ENCODE peak calls at places on chromosome 2, in seven cellular contexts. B, Z, S, T, F, E and K are unnamed samples.

GRCh38 chr2:69766014-69766413 is 24.1 kb downstream of the ANXA4 start:
- DNase-seq in B (no peak), Z (no peak), S (no peak), T (no peak), F (no peak), E (no peak), K (no peak)

GRCh38 chr2:232322560-232323327 is 55.8 kb upstream of the ALPP start:
- DNase-seq in B (no peak), Z (no peak), S (no peak), T (no peak), F (no peak), E (no peak), K (no peak)

GRCh38 chr2:20623741-20624155 is 27.1 kb downstream of the HS1BP3 start:
- DNase-seq in B (no peak), Z (no peak), S (no peak), T (no peak), F (no peak), E (no peak), K (no peak)

GRCh38 chr2:231666171-231667095 is 41.9 kb upstream of the PTMA start:
- DNase-seq in B (peak), Z (peak), S (peak), T (peak), F (peak), E (peak), K (peak)

GRCh38 chr2:52386433-52386832 is 1354.5 kb upstream of the NRXN1 start:
- DNase-seq in B (no peak), Z (no peak), S (no peak), T (no peak), F (no peak), E (no peak), K (no peak)

GRCh38 chr2:40528564-40528963 is 76.7 kb upstream of the SLC8A1 start:
- DNase-seq in B (no peak), Z (no peak), S (no peak), T (no peak), F (no peak), E (no peak), K (no peak)

GRCh38 chr2:232506713-232507112 is 13.5 kb upstream of the PRSS56 start:
- DNase-seq in B (no peak), Z (peak), S (no peak), T (no peak), F (no peak), E (no peak), K (no peak)

GRCh38 chr2:109614715-109615636 is 812 bp downstream of the SOWAHC start:
- DNase-seq in B (no peak), Z (peak), S (no peak), T (no peak), F (peak), E (no peak), K (no peak)

GRCh38 chr2:25349397-25349796 is 7.7 kb upstream of the DNMT3A start:
- DNase-seq in B (no peak), Z (no peak), S (no peak), T (no peak), F (no peak), E (no peak), K (no peak)

GRCh38 chr2:136362676-136363390 is 244.9 kb upstream of the CXCR4 start:
- DNase-seq in B (no peak), Z (no peak), S (no peak), T (no peak), F (no peak), E (no peak), K (no peak)

GRCh38 chr2:97739893-97740245 is 26.5 kb downstream of the ZAP70 start:
- DNase-seq in B (no peak), Z (no peak), S (no peak), T (no peak), F (no peak), E (no peak), K (no peak)
- TF ChIP-seq POLR2AphosphoS5 in B (no peak), Z (no peak), S (no peak), T (no peak), F (no peak), E (no peak), K (no peak)

DNA sequence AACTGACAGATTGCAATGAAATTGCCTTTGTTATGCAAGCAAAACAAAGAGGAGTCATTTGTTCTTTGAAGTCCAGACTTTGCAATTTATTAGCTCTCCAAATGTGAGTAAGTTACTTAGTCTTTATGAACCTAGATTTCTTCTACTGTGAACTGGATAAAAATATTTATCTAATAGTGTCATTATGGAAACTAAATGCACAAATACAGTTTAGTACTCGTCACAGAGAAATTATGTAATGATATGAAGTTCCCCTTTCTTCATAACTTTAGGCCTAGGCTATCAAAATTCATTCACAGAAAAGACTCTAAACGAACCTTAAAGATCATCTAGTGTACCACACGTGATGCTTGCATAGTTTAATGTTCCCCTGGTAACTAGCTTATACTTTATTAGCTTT is 45.2 kb upstream of the ITPRID2 start:
- DNase-seq in B (no peak), Z (no peak), S (no peak), T (no peak), F (no peak), E (no peak), K (no peak)
- H3K27ac ChIP-seq in B (no peak), Z (no peak), S (no peak), T (no peak), F (no peak), E (no peak), K (no peak)

DNA sequence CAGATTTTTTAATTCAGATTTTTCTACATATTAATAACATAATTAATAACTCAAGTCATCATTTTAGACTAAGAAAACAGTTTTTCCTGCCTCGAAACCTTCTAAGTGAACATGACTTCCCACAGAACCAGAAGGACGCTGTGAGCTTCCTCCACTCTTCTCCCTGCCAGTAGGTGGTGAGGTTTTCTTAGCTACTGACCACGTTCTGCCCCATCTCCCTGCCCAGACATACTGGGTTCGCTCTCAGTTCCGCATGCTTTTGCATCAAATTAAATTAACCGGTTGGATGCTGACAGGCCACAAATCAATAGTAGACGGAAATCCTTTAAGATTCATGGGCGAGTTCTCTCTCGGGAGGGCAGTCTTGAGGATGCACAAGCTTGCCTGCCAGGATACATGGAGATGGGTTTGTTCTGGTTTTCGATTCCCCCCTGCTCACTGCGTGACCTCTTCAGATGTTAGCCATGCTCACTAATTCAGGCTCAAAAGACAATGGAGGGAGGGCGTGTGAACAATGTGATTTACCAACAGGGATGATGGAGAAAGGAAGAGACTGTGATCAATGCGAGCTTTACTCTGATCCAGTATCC is 375.9 kb downstream of the EIPR1 start:
- DNase-seq in B (no peak), Z (no peak), S (no peak), T (no peak), F (no peak), E (no peak), K (peak)
- TF ChIP-seq SIN3A in B (no peak), Z (no peak), S (no peak), T (no peak), F (no peak), E (no peak), K (no peak)

GRCh38 chr2:217816396-217816869 is 186.4 kb downstream of the TNS1 start:
- DNase-seq in B (no peak), Z (peak), S (no peak), T (no peak), F (no peak), E (no peak), K (no peak)

GRCh38 chr2:217820904-217821303 is 181.9 kb downstream of the TNS1 start:
- DNase-seq in B (no peak), Z (no peak), S (no peak), T (no peak), F (no peak), E (no peak), K (no peak)

GRCh38 chr2:217820066-217820819 is 182.6 kb downstream of the TNS1 start:
- DNase-seq in B (no peak), Z (no peak), S (no peak), T (no peak), F (no peak), E (no peak), K (no peak)

GRCh38 chr2:217818293-217818850 is 184.4 kb downstream of the TNS1 start:
- DNase-seq in B (no peak), Z (no peak), S (no peak), T (no peak), F (no peak), E (no peak), K (no peak)

DNA sequence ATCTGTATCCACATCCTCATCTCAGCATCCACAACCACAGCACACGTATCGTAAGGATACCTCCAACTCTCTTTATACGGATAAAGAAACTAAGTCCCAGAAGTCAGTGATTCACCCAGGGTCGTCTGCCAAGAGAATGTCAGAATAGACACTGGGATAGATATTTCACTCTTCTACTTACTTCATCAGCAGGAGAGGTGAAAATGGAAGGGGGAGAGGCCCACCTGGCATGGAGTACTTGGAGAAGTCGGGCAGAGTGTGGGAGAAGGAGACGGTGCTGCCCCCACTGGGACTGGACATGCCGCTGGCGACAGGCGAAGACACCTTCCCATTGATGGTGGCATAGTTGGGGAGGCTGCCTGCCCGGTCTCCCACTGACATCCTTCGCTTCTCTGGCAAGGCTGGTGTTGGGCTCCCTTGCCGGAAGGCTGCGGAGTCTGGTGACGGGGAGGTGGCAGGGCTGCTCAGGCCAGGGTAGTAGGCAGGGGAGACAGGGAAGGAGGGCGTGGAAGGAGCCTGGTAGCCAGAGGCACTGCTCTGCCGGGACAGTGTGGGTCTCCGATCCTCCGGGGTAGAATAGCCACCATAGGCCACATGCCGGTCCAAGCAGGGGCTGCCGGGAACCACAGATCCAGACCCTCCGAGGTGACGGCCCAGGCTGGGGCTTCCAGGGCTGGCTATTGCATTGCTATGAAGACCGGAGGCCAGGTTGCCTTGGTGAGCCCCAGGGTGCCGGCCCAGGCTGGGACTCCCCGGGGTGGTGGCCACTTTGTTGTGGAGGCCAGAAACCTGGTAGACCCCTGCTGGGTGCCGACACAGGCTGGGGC is 185.1 kb downstream of the TNS1 start:
- DNase-seq in B (no peak), Z (no peak), S (no peak), T (no peak), F (no peak), E (no peak), K (no peak)
- TF ChIP-seq POLR2AphosphoS5 in B (no peak), Z (no peak), S (no peak), T (no peak), F (no peak), E (no peak), K (no peak)

GRCh38 chr2:85890522-85891176 is 1.9 kb upstream of the ST3GAL5 start:
- DNase-seq in B (no peak), Z (no peak), S (no peak), T (no peak), F (no peak), E (peak), K (no peak)
- H3K27ac ChIP-seq in B (no peak), Z (no peak), S (no peak), T (no peak), F (no peak), E (peak), K (no peak)

GRCh38 chr2:64325852-64326577 is 127.9 kb upstream of the LGALSL start:
- DNase-seq in B (no peak), Z (no peak), S (peak), T (no peak), F (peak), E (no peak), K (no peak)

GRCh38 chr2:64326578-64327050 is 127.3 kb upstream of the LGALSL start:
- DNase-seq in B (no peak), Z (no peak), S (no peak), T (no peak), F (peak), E (no peak), K (no peak)

GRCh38 chr2:64327129-64327509 is 126.8 kb upstream of the LGALSL start:
- DNase-seq in B (no peak), Z (no peak), S (no peak), T (no peak), F (peak), E (no peak), K (no peak)

GRCh38 chr2:64324746-64325410 is 129.1 kb upstream of the LGALSL start:
- DNase-seq in B (no peak), Z (no peak), S (no peak), T (no peak), F (no peak), E (no peak), K (no peak)

DNA sequence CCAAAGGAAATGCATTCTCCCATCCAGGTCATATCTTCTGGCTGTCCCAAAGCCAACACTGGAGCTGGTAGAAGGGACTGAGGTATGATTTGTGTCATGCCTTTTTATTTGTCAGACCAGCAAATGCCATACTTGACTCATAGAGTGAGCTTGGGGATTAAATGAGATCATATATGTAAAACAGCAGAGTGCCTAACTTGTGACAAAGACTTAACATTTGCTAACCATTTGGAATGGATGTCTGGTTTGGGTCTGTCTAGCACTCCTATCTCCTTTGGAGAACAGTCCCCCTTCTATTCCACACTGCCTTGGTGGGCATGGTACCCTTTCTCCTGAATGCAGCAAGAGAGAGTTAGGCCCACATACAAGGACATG is 128.5 kb upstream of the LGALSL start:
- DNase-seq in B (no peak), Z (no peak), S (no peak), T (no peak), F (no peak), E (no peak), K (no peak)
- TF ChIP-seq SIN3A in B (no peak), Z (no peak), S (no peak), T (no peak), F (no peak), E (no peak), K (no peak)

GRCh38 chr2:71492112-71492511 is 38.8 kb downstream of the DYSF start:
- DNase-seq in B (no peak), Z (no peak), S (no peak), T (no peak), F (no peak), E (no peak), K (no peak)
- TF ChIP-seq POLR2AphosphoS5 in B (no peak), Z (no peak), S (no peak), T (no peak), F (no peak), E (no peak), K (no peak)

DNA sequence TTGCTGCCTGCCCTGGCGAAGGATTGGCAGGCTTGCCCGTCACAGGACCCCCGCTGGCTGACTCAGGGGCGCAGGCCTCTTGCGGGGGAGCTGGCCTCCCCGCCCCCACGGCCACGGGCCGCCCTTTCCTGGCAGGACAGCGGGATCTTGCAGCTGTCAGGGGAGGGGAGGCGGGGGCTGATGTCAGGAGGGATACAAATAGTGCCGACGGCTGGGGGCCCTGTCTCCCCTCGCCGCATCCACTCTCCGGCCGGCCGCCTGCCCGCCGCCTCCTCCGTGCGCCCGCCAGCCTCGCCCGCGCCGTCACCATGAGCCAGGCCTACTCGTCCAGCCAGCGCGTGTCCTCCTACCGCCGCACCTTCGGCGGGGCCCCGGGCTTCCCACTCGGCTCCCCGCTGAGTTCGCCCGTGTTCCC is at the start of gene DES:
- DNase-seq in B (no peak), Z (no peak), S (no peak), T (no peak), F (no peak), E (no peak), K (no peak)
- H3K27ac ChIP-seq in B (no peak), Z (no peak), S (no peak), T (no peak), F (no peak), E (peak), K (no peak)

DNA sequence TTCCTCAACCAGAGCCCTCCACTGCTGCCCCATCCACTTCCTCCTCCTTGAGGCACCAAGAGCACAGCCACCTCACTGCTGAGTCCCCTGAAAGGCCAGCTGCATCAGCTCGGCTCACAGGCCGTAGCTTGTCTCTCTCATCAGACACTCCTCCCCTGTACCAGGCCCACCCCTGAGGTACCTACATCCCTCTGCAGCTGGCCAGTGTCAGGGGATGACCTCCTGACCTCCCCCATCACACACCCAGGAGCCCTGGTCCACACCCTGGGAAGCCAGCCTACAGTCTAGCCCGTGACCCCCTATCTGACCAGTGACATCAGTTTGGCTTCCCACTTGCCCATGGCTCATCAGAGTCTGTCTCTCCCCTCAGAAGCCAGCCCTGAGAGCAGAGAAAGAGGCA is 205.6 kb downstream of the TNS1 start:
- DNase-seq in B (no peak), Z (peak), S (no peak), T (no peak), F (no peak), E (peak), K (no peak)
- TF ChIP-seq SIN3A in B (no peak), Z (no peak), S (no peak), T (no peak), F (no peak), E (no peak), K (no peak)

DNA sequence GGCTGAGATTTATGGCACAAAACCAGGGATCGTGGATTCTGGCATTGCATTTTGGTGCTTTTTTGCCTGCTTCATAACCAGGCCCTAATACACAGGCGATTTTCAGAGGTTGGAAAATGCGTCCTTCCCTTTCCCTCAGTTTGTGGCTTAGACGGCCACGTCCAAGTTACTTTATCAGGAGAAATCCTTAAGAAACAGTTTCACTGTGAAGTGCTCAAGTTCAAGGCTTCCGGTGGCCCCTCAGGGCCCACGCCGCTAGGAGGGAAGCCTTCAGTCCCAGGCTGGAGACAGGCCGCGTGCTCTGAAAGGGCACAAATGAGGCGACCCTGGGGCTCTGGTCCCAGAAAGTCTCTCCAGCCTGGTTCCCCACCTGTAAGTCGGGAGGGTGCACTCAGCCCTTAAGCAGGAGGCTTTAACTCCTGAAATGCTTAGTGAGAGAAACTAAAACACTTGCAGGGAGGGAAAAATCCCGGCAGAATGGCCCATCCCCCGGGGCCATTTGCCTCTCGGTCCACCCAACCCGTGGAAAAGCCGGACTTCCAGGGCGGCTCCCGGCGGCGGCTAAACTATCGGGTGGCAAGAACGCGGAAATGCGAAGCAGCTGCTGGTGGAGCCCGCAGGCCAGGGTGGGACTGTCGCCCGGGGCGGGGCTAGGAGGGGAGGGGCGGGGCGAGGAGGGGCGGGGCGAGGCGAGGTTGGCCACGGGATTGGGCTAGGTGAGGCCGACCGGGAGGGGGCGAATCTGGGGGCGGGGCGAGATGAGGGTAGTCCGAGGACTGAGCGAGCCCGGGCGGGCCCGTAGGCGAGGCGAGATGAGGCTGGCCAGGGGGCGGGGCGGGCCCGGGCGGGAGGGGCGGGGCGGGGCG is 574 bp upstream of the SLC66A3 start:
- DNase-seq in B (peak), Z (peak), S (peak), T (peak), F (peak), E (peak), K (peak)
- TF ChIP-seq POLR2AphosphoS5 in B (peak), Z (peak), S (peak), T (peak), F (peak), E (peak), K (peak)